ENCODE peak calls at places on chromosomes 6 and 20, in four cellular contexts. R is hepatocyte; L is naive thymus-derived CD4-positive, alpha-beta T cell; I is PC-9. Y is an unnamed sample. For H3K27me3, the result is how much of the 10 kb centered on the place peaks cover.

GRCh38 chr20:58510921-58511320 is 4.3 kb downstream of the APCDD1L start:
- DNase-seq in L (no peak), I (no peak), R (no peak), Y (no peak)

GRCh38 chr20:33296206-33296605 is 13.2 kb downstream of the BPIFB1 start:
- DNase-seq in L (no peak), R (no peak), I (no peak), Y (no peak)

GRCh38 chr20:24488064-24488799 is 18.8 kb downstream of the SYNDIG1 start:
- DNase-seq in I (no peak), L (no peak), R (no peak), Y (no peak)

GRCh38 chr6:165704001-165704748 is 41.1 kb upstream of the PDE10A start:
- DNase-seq in I (no peak), R (no peak), L (no peak), Y (no peak)

GRCh38 chr20:54219751-54220426 is 12.0 kb downstream of the PFDN4 start:
- DNase-seq in L (no peak), R (peak), I (peak), Y (no peak)

GRCh38 chr20:23034721-23035671 is at the start of gene SSTR4:
- DNase-seq in I (no peak), L (no peak), R (peak), Y (peak)

GRCh38 chr6:160124605-160125004 is 3.0 kb downstream of the SLC22A1 start:
- DNase-seq in I (no peak), L (no peak), R (no peak), Y (no peak)

GRCh38 chr6:159103396-159104162 is 58.8 kb upstream of the TAGAP start:
- DNase-seq in L (no peak), R (no peak), I (no peak), Y (peak)

GRCh38 chr6:14658909-14659561 is 541.5 kb downstream of the CD83 start:
- DNase-seq in R (no peak), L (no peak), I (no peak), Y (no peak)

GRCh38 chr6:167094436-167094819 is 28.5 kb upstream of the CCR6 start:
- DNase-seq in R (no peak), L (no peak), I (no peak), Y (no peak)
- H3K4me3 ChIP-seq in R (no peak), L (peak), I (no peak), Y (no peak)

GRCh38 chr6:70310063-70310694 is 7.3 kb upstream of the COL9A1 start:
- DNase-seq in R (peak), I (peak), L (peak), Y (peak)
- H3K27me3 ChIP-seq in R (under half), I (under half), L (under half), Y (under half)

GRCh38 chr6:75602897-75603395 is 1.3 kb downstream of the SENP6 start:
- DNase-seq in I (no peak), L (no peak), R (no peak), Y (no peak)

GRCh38 chr6:75602164-75602896 is 650 bp downstream of the SENP6 start:
- DNase-seq in L (no peak), R (peak), I (no peak), Y (peak)

GRCh38 chr6:75601608-75602163 is at the start of gene SENP6:
- DNase-seq in L (peak), R (peak), I (peak), Y (peak)

GRCh38 chr6:75605635-75606034 is 4.0 kb downstream of the SENP6 start:
- DNase-seq in I (no peak), L (no peak), R (no peak), Y (no peak)

DNA sequence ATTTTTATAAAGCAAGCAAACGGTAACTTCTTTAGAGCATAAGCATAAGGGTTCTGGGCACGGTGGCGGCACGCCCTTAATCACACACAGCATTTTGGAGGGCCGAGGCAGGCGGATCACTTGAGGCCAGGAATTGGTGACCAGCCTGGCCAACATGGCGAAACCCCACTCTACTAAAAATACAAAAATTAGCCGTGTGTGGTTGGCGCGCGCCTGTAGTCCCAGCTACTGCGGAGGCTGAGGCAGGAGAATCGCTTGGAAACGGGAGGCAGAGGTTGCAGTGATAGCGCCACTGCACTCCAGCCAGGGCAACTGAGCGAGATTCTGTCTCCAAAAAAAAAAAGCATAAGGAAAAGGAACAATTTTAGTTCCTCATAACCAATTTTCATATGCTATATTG is 2.6 kb downstream of the SENP6 start:
- DNase-seq in R (no peak), I (no peak), L (no peak), Y (no peak)
- H3K4me3 ChIP-seq in R (peak), I (peak), L (no peak), Y (no peak)

DNA sequence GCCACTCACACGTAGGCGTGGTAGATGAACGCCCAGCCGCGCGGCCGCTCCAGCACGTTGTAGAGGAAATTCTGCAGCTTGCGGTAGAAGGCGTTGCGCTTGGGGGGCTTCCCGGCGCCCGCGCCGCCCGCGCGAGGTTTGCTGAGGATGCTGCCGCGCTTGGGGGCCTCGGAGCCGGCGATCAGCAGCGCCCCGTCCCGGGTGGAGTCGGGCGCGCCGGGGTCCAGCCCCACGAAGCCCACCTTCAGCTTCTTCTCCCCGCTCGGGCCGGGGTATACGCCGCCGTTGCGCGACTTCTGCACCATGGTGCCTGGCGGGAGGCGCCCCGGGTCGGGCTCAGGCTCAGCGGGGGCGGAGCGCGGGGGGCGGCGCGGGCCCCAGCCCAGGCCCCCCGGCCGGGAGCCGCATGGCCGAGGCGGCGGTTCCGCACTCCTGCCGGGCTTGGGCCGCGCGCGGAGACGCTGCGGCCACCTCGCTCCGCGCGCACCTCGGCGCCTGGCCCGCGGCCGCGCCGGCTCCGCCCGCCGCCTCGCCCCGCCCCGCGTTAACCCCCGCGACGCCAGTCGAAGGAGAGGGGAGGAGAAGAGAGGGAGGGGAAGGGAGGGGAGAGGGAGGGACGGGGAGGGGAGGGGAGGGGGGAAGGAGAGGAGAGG is at the start of gene KCNQ2:
- DNase-seq in R (no peak), I (no peak), L (no peak), Y (peak)
- H3K27me3 ChIP-seq in R (half or more), I (half or more), L (under half), Y (under half)

GRCh38 chr6:16331328-16332174 is 93.2 kb downstream of the GMPR start:
- DNase-seq in I (peak), R (peak), L (peak), Y (peak)
- H3K4me3 ChIP-seq in I (no peak), R (no peak), L (peak), Y (no peak)

DNA sequence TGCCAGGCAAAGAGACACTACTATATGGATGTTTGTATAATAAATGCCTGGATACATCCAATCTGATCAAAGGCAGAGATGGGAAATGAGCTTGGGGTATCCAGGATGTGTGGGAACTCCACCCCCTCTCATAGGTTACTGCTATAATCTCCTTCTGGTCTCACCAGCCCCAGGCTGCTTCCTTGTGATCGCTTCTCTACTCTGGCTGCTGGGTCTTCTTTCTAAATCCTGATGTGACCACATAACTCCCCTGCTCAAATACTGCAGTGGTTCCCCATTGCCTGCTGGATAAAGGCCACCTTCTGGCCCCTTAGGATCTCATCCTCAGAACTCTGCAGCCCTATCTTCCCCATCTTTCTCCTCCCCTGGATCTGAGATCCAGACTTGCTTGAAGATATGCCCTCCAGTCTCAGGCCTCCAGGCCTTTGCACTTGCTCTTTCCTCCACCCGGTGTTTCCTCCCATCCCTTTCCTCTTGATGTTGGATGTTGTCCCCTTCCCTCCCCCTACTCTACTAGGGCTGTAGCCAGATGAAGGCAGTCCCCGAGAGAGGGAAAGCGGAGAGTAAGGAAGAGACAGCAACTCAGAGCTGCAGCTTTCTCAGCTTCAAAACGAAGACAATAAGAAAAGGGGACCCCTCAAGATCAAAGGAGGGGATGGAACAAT is 828 bp upstream of the XKR7 start:
- DNase-seq in R (no peak), L (no peak), I (no peak), Y (peak)
- H3K27me3 ChIP-seq in R (half or more), L (under half), I (half or more), Y (under half)

GRCh38 chr6:45132059-45132458 is 196.1 kb upstream of the RUNX2 start:
- DNase-seq in L (no peak), R (no peak), I (no peak), Y (no peak)
- H3K4me3 ChIP-seq in L (no peak), R (no peak), I (no peak), Y (no peak)

DNA sequence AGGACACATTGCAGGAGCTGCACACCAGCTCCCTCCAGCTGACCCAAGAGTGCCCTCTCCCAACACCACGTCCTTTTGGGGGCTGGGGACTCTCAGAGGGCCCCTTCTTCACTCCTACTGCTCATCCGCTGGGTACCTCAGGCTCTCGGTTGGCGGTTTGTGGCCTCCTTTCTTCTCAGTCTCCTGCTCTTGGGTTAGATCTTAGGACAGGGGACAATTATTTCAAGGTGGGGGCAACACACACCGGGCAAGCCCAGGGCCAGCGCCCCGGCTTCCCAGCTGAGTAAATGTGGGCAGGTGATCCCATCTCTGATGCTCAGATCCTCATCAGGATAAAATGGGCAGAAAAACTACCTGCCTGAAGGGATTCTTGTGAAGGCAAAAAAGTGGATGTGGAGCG is 1.1 kb downstream of the TCF15 start:
- DNase-seq in R (no peak), L (no peak), I (no peak), Y (peak)
- H3K27me3 ChIP-seq in R (half or more), L (under half), I (under half), Y (under half)

Y was measured in H7.